ENCODE peak calls at places on chromosomes 6 and 20, in eight cellular contexts. V, T, A, Y, J, N, M and C are unnamed samples.

GRCh38 chr20:45919951-45920794 is 8.2 kb upstream of the PLTP start:
- DNase-seq in T (no peak), N (no peak), J (no peak), A (no peak), V (no peak), Y (no peak), M (no peak), C (no peak)

GRCh38 chr20:46548688-46549087 is 1.8 kb downstream of the OCSTAMP start:
- DNase-seq in Y (no peak), T (no peak), J (no peak), A (no peak), M (no peak), N (no peak), V (no peak), C (no peak)

GRCh38 chr6:144036064-144036873 is 28.2 kb upstream of the PLAGL1 start:
- DNase-seq in Y (peak), V (peak), M (peak), N (peak), A (no peak), J (no peak), T (no peak), C (peak)

GRCh38 chr20:35575958-35576357 is 34.1 kb downstream of the ERGIC3 start:
- DNase-seq in T (no peak), M (no peak), J (no peak), A (peak), Y (no peak), N (no peak), V (no peak), C (peak)

GRCh38 chr20:43751167-43752050 is 24.6 kb upstream of the GTSF1L start:
- DNase-seq in M (peak), T (no peak), V (no peak), N (peak), A (peak), Y (no peak), J (no peak), C (no peak)

GRCh38 chr6:151916680-151917164 is 109.2 kb downstream of the ESR1 start:
- DNase-seq in V (no peak), M (no peak), N (peak), Y (no peak), J (no peak), T (no peak), A (peak), C (no peak)

GRCh38 chr20:1952737-1953530 is 40.9 kb downstream of the PDYN start:
- DNase-seq in A (no peak), Y (no peak), V (no peak), J (no peak), N (no peak), T (no peak), M (peak), C (no peak)

GRCh38 chr6:108497883-108498282 is 62.8 kb upstream of the FOXO3 start:
- DNase-seq in Y (peak), N (no peak), V (no peak), J (no peak), T (peak), M (peak), A (no peak), C (peak)

GRCh38 chr6:34098045-34098936 is 47.6 kb downstream of the GRM4 start:
- DNase-seq in V (no peak), M (no peak), J (no peak), Y (peak), A (no peak), N (no peak), T (no peak), C (no peak)

GRCh38 chr20:9051508-9051907 is 17.4 kb upstream of the PLCB4 start:
- DNase-seq in M (no peak), J (no peak), V (no peak), A (peak), T (no peak), N (peak), Y (no peak), C (peak)

GRCh38 chr6:2938632-2939083 is 32.7 kb downstream of the SERPINB6 start:
- DNase-seq in J (no peak), Y (peak), T (no peak), A (no peak), M (no peak), N (no peak), V (no peak), C (peak)
- TF ChIP-seq CTCF in J (no peak), Y (peak), T (no peak), A (no peak), M (no peak), N (no peak), V (no peak), C (peak)

DNA sequence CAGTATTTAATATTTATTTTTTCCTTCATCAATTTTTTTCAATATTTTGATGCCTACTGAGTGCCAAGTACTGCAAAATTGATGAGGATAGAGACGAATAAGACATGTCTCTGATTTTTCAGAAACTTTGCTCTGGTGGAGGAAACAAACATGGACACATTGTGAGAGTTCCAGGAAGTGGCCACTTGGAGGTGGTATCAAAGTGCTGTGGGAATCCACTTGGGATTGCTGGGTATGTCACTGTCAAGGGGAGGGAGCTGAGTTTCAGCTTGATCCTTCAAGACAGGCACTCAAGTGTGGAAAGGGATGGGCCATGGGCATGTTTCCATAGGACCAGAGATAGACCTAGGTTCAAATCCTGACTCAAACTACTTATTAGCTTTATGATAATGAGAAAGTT is 24.5 kb upstream of the ABCC10 start:
- DNase-seq in M (no peak), V (no peak), Y (no peak), N (no peak), T (no peak), J (no peak), A (no peak), C (no peak)
- TF ChIP-seq CTCF in M (no peak), V (no peak), Y (no peak), N (no peak), T (no peak), J (no peak), A (no peak), C (no peak)

GRCh38 chr6:82257088-82257774 is 9.7 kb upstream of the IBTK start:
- DNase-seq in N (no peak), A (no peak), M (no peak), T (no peak), V (no peak), Y (peak), J (no peak), C (no peak)
- TF ChIP-seq CTCF in N (no peak), A (no peak), M (no peak), T (no peak), V (no peak), Y (peak), J (no peak), C (no peak)

DNA sequence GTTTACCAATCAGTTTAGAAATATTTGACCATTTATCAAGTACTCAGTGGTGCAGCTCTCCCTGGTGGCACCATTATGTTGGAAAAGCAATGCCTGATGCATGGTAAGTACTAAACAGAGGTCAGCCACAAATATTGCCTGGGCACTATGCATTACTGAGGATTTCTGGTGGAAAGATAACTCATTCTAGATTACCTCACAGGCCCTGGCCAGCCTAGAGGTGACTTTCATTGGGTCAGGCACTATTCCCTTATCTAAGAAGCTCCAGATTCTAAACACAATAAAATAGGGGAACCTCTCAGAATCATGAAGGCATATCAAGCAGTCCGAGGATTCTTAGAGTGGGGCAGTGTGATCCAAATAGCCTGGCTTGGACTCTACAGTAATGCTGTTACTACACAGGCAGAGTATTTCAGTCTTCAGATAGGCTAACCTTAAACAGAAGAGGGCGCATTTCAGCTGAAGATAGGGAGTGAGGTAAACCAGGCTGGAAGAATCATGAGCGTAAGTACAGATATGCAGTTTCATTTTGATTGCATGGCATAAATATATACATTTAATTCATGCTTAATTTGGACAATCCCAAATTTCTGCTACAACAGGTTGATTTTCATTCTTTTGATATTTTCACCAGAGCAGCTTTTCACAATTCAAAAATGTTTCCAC is 12.1 kb downstream of the LGSN start:
- DNase-seq in J (no peak), A (no peak), M (peak), T (no peak), N (peak), Y (peak), V (peak), C (peak)
- TF ChIP-seq CTCF in J (no peak), A (peak), M (peak), T (no peak), N (peak), Y (peak), V (peak), C (peak)

GRCh38 chr6:168117942-168118341 is 38.9 kb upstream of the FRMD1 start:
- DNase-seq in A (no peak), Y (peak), J (no peak), V (no peak), N (no peak), M (no peak), T (no peak), C (no peak)
- TF ChIP-seq CTCF in A (peak), Y (peak), J (no peak), V (no peak), N (peak), M (no peak), T (no peak), C (peak)